ENCODE peak calls at places on chromosomes 4 and X, in seven cellular contexts. N is Caki2; I is endodermal cell; Z is C1 segment of cervical spinal cord; C is NCI-H345; J is activated CD4-positive, alpha-beta T cell treated with anti-CD3 and anti-CD28 coated beads, Interleukin-2, amount 50 U/mL, for 48 hours; V is sciatic nerve. X is an unnamed sample.

GRCh38 chrX:54495814-54496516 is at the start of gene FGD1:
- DNase-seq in N (peak), I (peak), Z (peak), C (peak), J (peak), V (peak), X (no peak)

GRCh38 chrX:45622538-45622937 is 421.9 kb upstream of the DIPK2B start:
- DNase-seq in N (no peak), I (no peak), Z (no peak), C (no peak), J (no peak), V (no peak), X (no peak)

GRCh38 chr4:182839256-182839655 is 77.9 kb downstream of the DCTD start:
- DNase-seq in N (no peak), I (no peak), Z (no peak), C (no peak), J (no peak), V (no peak), X (no peak)

GRCh38 chrX:3440981-3441380 is 94.5 kb upstream of the MXRA5 start:
- DNase-seq in N (no peak), I (no peak), Z (no peak), C (no peak), J (no peak), V (no peak), X (no peak)

GRCh38 chrX:155148724-155149537 is 67.3 kb upstream of the VBP1 start:
- DNase-seq in N (peak), I (peak), Z (no peak), C (peak), J (peak), V (no peak), X (no peak)

GRCh38 chrX:8879750-8880149 is 78.6 kb upstream of the FAM9A start:
- DNase-seq in N (no peak), I (peak), Z (no peak), C (no peak), J (peak), V (no peak), X (no peak)

GRCh38 chr4:76892601-76893000 is 5.3 kb downstream of the SOWAHB start:
- DNase-seq in N (no peak), I (no peak), Z (no peak), C (no peak), J (no peak), V (no peak), X (no peak)

GRCh38 chrX:110941906-110942305 is 146.3 kb upstream of the CHRDL1 start:
- DNase-seq in N (no peak), I (no peak), Z (no peak), C (no peak), J (no peak), V (no peak), X (no peak)

GRCh38 chr4:19958849-19959248 is 292.9 kb upstream of the SLIT2 start:
- DNase-seq in N (no peak), I (no peak), Z (no peak), C (no peak), J (no peak), V (no peak), X (no peak)

GRCh38 chrX:14497184-14497666 is 32.1 kb upstream of the GLRA2 start:
- DNase-seq in N (peak), I (no peak), Z (no peak), C (no peak), J (no peak), V (no peak), X (no peak)